ENCODE peak calls at places on chromosomes 6 and 20, in six cellular contexts. B is tibial nerve, I is Peyer's patch, M is H1, X is WERI-Rb-1, L is upper lobe of left lung. Z is an unnamed sample.

GRCh38 chr20:38325905-38326304 is 20.4 kb upstream of the LBP start:
- DNase-seq in M (no peak), X (no peak), I (no peak), B (no peak), L (no peak), Z (no peak)

GRCh38 chr6:122749451-122750050 is 30.0 kb upstream of the FABP7 start:
- DNase-seq in B (no peak), I (no peak), M (no peak), X (no peak), L (no peak), Z (no peak)

GRCh38 chr20:17029698-17030097 is 197.1 kb upstream of the PCSK2 start:
- DNase-seq in M (no peak), L (no peak), B (no peak), X (no peak), I (no peak), Z (no peak)

GRCh38 chr6:139962663-139963314 is 588.3 kb upstream of the CITED2 start:
- DNase-seq in X (no peak), L (no peak), I (no peak), B (no peak), M (no peak), Z (no peak)

GRCh38 chr6:32088487-32089049 is 20.6 kb downstream of the TNXB start:
- DNase-seq in M (no peak), I (no peak), L (no peak), B (no peak), X (no peak), Z (no peak)

GRCh38 chr6:11495565-11496145 is 41.9 kb upstream of the TMEM170B start:
- DNase-seq in B (no peak), M (no peak), I (no peak), L (no peak), X (peak; percentile 47), Z (no peak)

GRCh38 chr6:24991748-24992467 is 56.1 kb upstream of the RIPOR2 start:
- DNase-seq in B (no peak), I (peak; percentile 73), L (no peak), M (no peak), X (peak; percentile 72), Z (peak; percentile 79)

GRCh38 chr20:46293084-46293483 is 15.2 kb downstream of the CDH22 start:
- DNase-seq in L (no peak), I (no peak), X (no peak), B (no peak), M (no peak), Z (no peak)

GRCh38 chr6:126091507-126091906 is 105.2 kb downstream of the TRMT11 start:
- DNase-seq in B (no peak), X (no peak), I (no peak), L (no peak), M (no peak), Z (no peak)

GRCh38 chr20:504632-505075 is 38.9 kb downstream of the CSNK2A1 start:
- DNase-seq in X (no peak), B (no peak), M (no peak), I (no peak), L (no peak), Z (no peak)

GRCh38 chr20:44586289-44586911 is 4.0 kb downstream of the PKIG start:
- DNase-seq in I (peak; percentile 88), X (no peak), L (no peak), B (no peak), M (no peak), Z (no peak)

GRCh38 chr6:35642471-35643161 is 46.1 kb downstream of the FKBP5 start:
- DNase-seq in B (no peak), L (no peak), X (peak; percentile 26), M (no peak), I (no peak), Z (no peak)

GRCh38 chr6:32073066-32073465 is 34.9 kb downstream of the CYP21A2 start:
- DNase-seq in M (no peak), X (no peak), I (no peak), L (no peak), B (no peak), Z (no peak)

GRCh38 chr6:140980265-140980887 is 1152.3 kb upstream of the GJE1 start:
- DNase-seq in L (no peak), M (no peak), X (no peak), I (no peak), B (no peak), Z (no peak)

GRCh38 chr6:135002229-135002844 is 52.3 kb downstream of the HBS1L start:
- DNase-seq in M (no peak), X (no peak), I (no peak), L (no peak), B (no peak), Z (no peak)

GRCh38 chr6:84284428-84285033 is 57.1 kb upstream of the CEP162 start:
- DNase-seq in L (no peak), X (no peak), B (no peak), M (no peak), I (no peak), Z (no peak)

GRCh38 chr6:44458551-44458950 is 71.0 kb downstream of the CDC5L start:
- DNase-seq in I (no peak), B (no peak), X (no peak), M (no peak), L (no peak), Z (no peak)

GRCh38 chr6:165830761-165831160 is 167.7 kb upstream of the PDE10A start:
- DNase-seq in I (no peak), L (no peak), X (no peak), B (no peak), M (no peak), Z (no peak)

GRCh38 chr6:3805448-3806123 is 43.6 kb upstream of the FAM50B start:
- DNase-seq in M (no peak), X (no peak), I (peak; percentile 24), B (no peak), L (no peak), Z (no peak)

GRCh38 chr20:3927486-3928291 is 38.5 kb downstream of the PANK2 start:
- DNase-seq in B (no peak), L (no peak), X (peak; percentile 57), I (no peak), M (no peak), Z (no peak)

GRCh38 chr20:56468317-56469076 is at the start of gene RTF2:
- DNase-seq in M (peak; percentile 33), L (peak; percentile 100), I (peak; percentile 97), B (peak; percentile 77), X (peak; percentile 89), Z (peak; percentile 93)
- H3K27ac ChIP-seq in M (no peak within 1 kb of the TSS), L (peak within 1 kb of the TSS; percentile 88), I (peak within 1 kb of the TSS; percentile 80), B (peak within 1 kb of the TSS; percentile 90), X (peak within 1 kb of the TSS; percentile 48), Z (peak within 1 kb of the TSS; percentile 90)

GRCh38 chr6:131910219-131910589 is 41.0 kb downstream of the CCN2 start:
- DNase-seq in L (no peak), X (no peak), B (no peak), I (no peak), M (no peak), Z (no peak)
- TF ChIP-seq CTCF in L (no peak), X (no peak), B (no peak), I (no peak), M (no peak), Z (peak; percentile 53)

DNA sequence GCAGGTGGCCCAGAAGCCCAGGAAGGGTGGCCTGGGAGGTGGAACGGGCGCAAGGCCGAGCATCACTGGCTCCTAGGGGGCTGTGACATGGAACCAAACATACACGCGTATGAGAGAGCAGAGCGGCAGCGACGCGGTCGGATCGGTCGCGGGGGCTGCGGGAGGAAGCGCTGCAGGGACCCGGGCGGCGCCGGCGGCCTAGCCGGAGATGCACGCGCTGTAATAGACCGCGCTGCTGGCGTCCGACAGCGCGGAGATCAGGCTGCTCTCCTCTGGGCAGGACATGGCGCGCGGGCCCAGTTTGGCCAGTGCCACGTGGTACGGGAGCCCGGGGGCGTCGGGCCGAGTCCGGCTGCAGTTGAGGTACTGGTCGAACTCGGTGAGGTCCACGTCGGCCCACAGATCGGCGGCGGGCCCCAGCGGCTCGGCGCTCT is 1.5 kb downstream of the SOX18 start:
- DNase-seq in X (no peak), B (no peak), L (peak; percentile 82), M (no peak), I (no peak), Z (no peak)
- H3K27me3 ChIP-seq in X (no peaks in the 10 kb centered on the region), B (no peaks in the 10 kb centered on the region), L (peaks cover 33% of the 10 kb centered on the region), M (peaks cover 44% of the 10 kb centered on the region), I (peaks cover 32% of the 10 kb centered on the region), Z (peaks cover 43% of the 10 kb centered on the region)

GRCh38 chr6:87287251-87287650 is 35.1 kb upstream of the SMIM8 start:
- DNase-seq in I (no peak), B (no peak), X (no peak), M (no peak), L (no peak), Z (no peak)
- H3K27ac ChIP-seq in I (no peak overlapping the region), B (no peak overlapping the region), X (no peak overlapping the region), M (no peak overlapping the region), L (no peak overlapping the region), Z (no peak overlapping the region)

DNA sequence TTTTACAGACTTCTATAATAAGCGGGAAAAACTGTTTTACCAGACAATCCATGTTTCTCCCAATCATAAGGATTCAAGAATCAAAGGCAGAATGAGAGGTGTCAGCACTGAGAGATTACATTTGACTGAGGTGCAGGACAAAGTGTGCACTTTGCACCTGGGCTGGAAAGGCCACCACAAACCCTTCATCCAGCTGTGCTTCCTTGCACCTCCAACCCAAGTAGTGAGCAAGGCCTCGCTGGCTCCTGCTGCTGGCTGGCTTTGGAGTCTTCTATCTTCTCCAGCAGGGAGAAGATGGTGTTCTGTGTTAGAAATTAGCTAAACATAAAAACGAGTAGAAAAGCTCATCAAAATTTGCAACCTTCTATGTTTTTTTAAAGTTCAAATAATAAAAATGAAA is 77.7 kb downstream of the CHD6 start:
- DNase-seq in B (no peak), I (no peak), M (no peak), L (no peak), X (no peak), Z (no peak)
- TF ChIP-seq CTCF in B (no peak), I (no peak), M (peak; percentile 23), L (no peak), X (peak; percentile 29), Z (no peak)

GRCh38 chr20:13211956-13212618 is 9.0 kb upstream of the ISM1 start:
- DNase-seq in I (no peak), M (no peak), L (no peak), X (no peak), B (no peak), Z (no peak)
- H3K27me3 ChIP-seq in I (no peaks in the 10 kb centered on the region), M (no peaks in the 10 kb centered on the region), L (no peaks in the 10 kb centered on the region), X (no peaks in the 10 kb centered on the region), B (no peaks in the 10 kb centered on the region), Z (peaks cover 23% of the 10 kb centered on the region)

Z was measured in CD4-positive, alpha-beta T cell.